ENCODE peak calls at places on chromosomes 12 and 14, in seven cellular contexts. G is HepG2, V is endothelial cell of umbilical vein, Z is Panc1, E is GM23338, T is stomach, U is suprapubic skin. D is an unnamed sample. For H3K4me1 and H3K36me3, the result is how much of the 10 kb centered on the place peaks cover.

GRCh38 chr12:49358548-49359141 is 8.6 kb upstream of the SPATS2 start:
- DNase-seq in Z (no peak), E (peak), G (peak), V (peak), T (peak), U (no peak), D (no peak)

GRCh38 chr14:52265248-52265647 is 2.2 kb upstream of the PTGDR start:
- DNase-seq in U (no peak), G (no peak), T (no peak), E (no peak), Z (no peak), V (peak), D (no peak)

GRCh38 chr12:90909069-90909676 is 45.8 kb downstream of the CCER1 start:
- DNase-seq in G (peak), T (no peak), V (peak), U (no peak), Z (peak), E (peak), D (no peak)

GRCh38 chr12:64457036-64457435 is 5.1 kb downstream of the TBK1 start:
- DNase-seq in Z (no peak), T (no peak), E (no peak), V (peak), G (no peak), U (no peak), D (no peak)

GRCh38 chr14:24952851-24953666 is 96.9 kb downstream of the STXBP6 start:
- DNase-seq in U (no peak), T (no peak), E (peak), Z (no peak), G (peak), V (no peak), D (no peak)

GRCh38 chr14:22981090-22982012 is 1.0 kb downstream of the AJUBA start:
- DNase-seq in Z (no peak), T (no peak), U (no peak), E (peak), G (no peak), V (peak), D (no peak)

GRCh38 chr14:105315941-105316562 is 1.5 kb downstream of the PACS2 start:
- DNase-seq in U (no peak), E (no peak), T (no peak), Z (no peak), G (no peak), V (no peak), D (no peak)

GRCh38 chr14:104307246-104307626 is 168.8 kb downstream of the KIF26A start:
- DNase-seq in T (no peak), U (no peak), E (no peak), G (no peak), V (no peak), Z (no peak), D (no peak)

GRCh38 chr14:50766338-50766886 is 64.5 kb downstream of the NIN start:
- DNase-seq in G (no peak), T (no peak), U (no peak), Z (no peak), E (no peak), V (no peak), D (no peak)

GRCh38 chr12:77133566-77133965 is 68.2 kb upstream of the E2F7 start:
- DNase-seq in Z (no peak), U (no peak), T (peak), E (peak), V (peak), G (peak), D (no peak)

GRCh38 chr14:50225974-50226297 is 5.4 kb downstream of the SOS2 start:
- DNase-seq in T (no peak), V (no peak), Z (no peak), E (peak), U (no peak), G (no peak), D (no peak)

GRCh38 chr12:6693832-6694355 is 4.7 kb upstream of the ZNF384 start:
- DNase-seq in V (no peak), Z (no peak), U (no peak), T (no peak), E (no peak), G (no peak), D (no peak)

GRCh38 chr12:6689000-6689882 is at the start of gene ZNF384:
- DNase-seq in G (peak), E (peak), Z (peak), V (peak), T (peak), U (peak), D (peak)

GRCh38 chr12:6692888-6693287 is 3.7 kb upstream of the ZNF384 start:
- DNase-seq in Z (no peak), V (no peak), E (peak), T (no peak), G (no peak), U (no peak), D (no peak)

GRCh38 chr12:6688543-6688999 is 604 bp downstream of the ZNF384 start:
- DNase-seq in E (no peak), G (no peak), T (peak), Z (no peak), V (no peak), U (no peak), D (no peak)

DNA sequence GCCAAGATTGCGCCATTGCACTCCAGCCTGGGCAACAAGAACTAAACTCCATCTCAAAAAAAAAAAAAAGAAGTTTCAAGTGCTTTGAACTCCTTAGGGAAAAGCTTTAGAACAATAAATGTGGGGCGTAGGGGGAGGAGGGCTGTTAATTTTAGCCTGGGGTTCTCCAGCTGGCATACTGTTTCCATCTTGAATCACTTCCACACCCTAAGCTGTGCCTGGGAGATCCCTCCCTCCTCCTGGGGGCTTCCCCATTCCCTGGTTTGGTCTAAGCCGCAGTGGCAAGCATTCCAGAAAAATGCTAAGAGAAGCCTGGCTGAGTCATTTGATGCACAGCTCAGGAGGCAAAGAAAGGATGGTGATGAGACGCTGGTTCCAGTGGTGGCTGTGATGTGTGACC is 2.3 kb upstream of the ZNF384 start:
- DNase-seq in T (no peak), G (no peak), E (peak), U (no peak), Z (no peak), V (no peak), D (no peak)
- H3K4me1 ChIP-seq in T (under half), G (under half), E (under half), U (under half), Z (under half), V (under half), D (under half)

GRCh38 chr12:19967001-19967400 is 401.3 kb upstream of the PDE3A start:
- DNase-seq in Z (no peak), G (no peak), V (no peak), E (no peak), T (no peak), U (no peak), D (no peak)

GRCh38 chr12:19969476-19969875 is 398.9 kb upstream of the PDE3A start:
- DNase-seq in T (no peak), E (no peak), U (no peak), G (no peak), V (no peak), Z (no peak), D (no peak)

GRCh38 chr12:19970116-19970515 is 398.2 kb upstream of the PDE3A start:
- DNase-seq in E (no peak), Z (no peak), U (no peak), T (no peak), G (no peak), V (no peak), D (no peak)

GRCh38 chr12:19965196-19966038 is 402.9 kb upstream of the PDE3A start:
- DNase-seq in U (no peak), E (no peak), V (no peak), T (no peak), Z (no peak), G (no peak), D (no peak)

DNA sequence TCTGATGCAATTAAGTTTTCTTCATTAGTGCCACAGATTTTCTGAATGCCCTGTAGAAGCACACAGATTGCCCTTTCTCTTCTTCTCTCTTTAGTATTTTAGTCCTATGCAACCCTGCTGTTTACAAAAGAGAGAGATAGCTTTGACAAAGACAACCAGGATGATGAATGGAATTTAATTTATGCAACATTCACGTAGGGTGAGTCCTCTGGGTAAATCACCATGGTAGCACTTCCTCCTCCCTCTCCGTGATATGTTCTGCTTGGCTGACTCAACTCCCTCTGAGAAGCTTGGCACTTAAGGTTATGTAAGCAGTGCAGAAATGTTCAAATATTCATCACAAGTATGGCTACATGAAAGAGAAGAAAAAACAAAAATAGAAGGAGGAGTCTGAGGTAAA is 400.9 kb upstream of the PDE3A start:
- DNase-seq in V (peak), E (no peak), T (no peak), U (no peak), G (no peak), Z (no peak), D (no peak)
- TF ChIP-seq POLR2AphosphoS5 in V (peak), E (no peak), T (peak), U (no peak), G (no peak), Z (no peak), D (no peak)

DNA sequence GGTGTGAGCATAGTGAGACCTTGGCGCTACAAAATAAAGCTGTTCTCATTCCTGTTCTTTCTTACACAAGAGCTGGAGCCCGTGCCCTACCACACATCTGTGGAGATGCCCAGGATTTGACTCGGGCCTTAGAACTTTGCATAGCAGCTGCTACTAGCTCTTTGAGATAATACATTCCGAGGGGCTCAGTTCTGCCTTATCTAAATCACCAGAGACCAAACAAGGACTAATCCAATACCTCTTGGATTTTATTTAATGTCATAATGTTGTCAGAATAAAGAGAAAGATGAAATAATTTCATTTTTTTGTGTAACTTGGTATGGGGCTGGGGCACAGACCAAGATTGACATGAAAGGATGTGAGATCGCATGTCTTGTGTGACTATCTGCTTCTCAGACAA is 7.6 kb downstream of the PNP start:
- DNase-seq in U (no peak), G (no peak), V (no peak), Z (no peak), E (no peak), T (no peak), D (no peak)
- H3K36me3 ChIP-seq in U (half or more), G (under half), V (under half), Z (under half), E (under half), T (under half), D (under half)

DNA sequence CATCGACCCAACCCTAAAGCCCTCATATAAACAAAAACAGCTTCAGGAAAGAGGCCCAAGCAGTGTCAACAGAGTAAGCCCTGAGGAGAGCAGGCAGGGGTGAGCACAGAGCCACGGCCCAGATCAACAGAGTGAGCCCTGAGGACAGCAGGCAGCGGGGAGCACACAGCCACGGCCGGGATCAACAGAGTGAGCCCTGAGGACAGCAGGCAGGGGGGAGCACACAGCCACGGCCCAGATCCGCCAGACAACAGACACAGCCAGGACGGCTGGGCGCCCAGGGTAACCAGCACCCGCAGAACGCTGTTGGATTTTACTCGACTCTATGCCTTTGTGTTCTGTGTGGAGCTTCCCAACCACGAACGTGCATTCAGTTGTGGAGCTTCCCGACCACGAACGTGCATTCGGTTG is 15.0 kb downstream of the CCDC85C start:
- DNase-seq in E (no peak), U (no peak), T (no peak), V (no peak), G (no peak), Z (no peak), D (no peak)
- H3K4me1 ChIP-seq in E (under half), U (under half), T (half or more), V (under half), G (half or more), Z (half or more), D (under half)

DNA sequence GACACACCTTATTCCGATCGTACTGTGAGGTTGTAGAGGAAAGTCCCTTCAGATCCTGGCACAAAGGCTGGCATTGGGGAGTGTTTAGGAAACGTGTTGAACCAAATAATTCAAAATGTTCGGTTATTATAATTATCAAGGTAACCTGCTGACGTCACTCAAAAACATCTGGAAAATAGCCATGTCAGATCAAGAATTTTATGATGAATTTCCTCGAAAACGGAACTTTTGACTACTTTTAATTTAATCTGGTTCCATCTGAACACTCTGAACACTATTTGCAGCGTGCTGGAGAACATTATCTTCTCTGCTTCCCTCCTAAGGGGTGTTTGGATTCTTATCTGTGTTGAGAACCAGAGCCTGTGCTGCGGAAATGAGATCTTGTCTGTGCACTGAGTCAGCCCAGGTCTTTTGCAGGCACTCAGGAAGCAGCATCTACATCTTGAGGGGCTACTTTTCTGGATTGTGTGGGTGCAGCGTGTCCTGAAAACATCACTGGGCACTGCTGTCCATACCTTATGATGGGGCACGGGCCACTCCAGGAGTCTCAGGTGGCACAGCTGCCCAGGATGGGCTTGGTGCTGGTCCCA is 100.4 kb downstream of the SLC25A47 start:
- DNase-seq in Z (no peak), G (no peak), T (no peak), V (no peak), U (no peak), E (no peak), D (no peak)
- TF ChIP-seq POLR2AphosphoS5 in Z (no peak), G (no peak), T (no peak), V (no peak), U (no peak), E (no peak), D (no peak)

GRCh38 chr12:131794573-131794972 is 33.6 kb upstream of the MMP17 start:
- DNase-seq in E (no peak), T (no peak), G (no peak), U (no peak), V (no peak), Z (no peak), D (no peak)
- H3K36me3 ChIP-seq in E (under half), T (under half), G (under half), U (half or more), V (under half), Z (under half), D (under half)

DNA sequence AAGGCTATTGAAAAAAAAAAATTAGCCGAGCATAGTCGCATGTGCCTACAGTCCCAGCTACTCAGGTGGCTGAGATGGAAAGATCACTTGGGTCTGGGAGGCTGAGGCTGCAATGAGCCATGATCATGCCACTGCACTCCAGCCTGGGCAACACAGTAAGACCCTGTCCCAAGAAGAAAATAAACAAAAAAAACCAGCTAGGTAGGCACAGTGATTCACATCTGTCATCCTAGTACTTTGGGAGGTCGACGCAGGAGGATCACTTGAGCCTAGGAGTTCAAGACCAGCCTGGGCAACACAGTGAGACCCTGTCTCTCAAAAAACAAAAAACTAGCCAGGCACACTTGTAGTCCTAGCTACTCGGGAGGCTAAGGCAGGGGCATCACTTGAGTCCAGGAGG is 8.2 kb downstream of the SARNP start:
- DNase-seq in T (no peak), G (no peak), U (no peak), Z (no peak), V (no peak), E (no peak), D (no peak)
- H3K4me1 ChIP-seq in T (under half), G (under half), U (under half), Z (under half), V (under half), E (under half), D (under half)

GRCh38 chr12:96241484-96242256 is 47.5 kb downstream of the ELK3 start:
- DNase-seq in E (peak), T (no peak), U (peak), G (no peak), Z (no peak), V (peak), D (no peak)

GRCh38 chr12:96240251-96240650 is 46.1 kb downstream of the ELK3 start:
- DNase-seq in T (no peak), V (no peak), G (no peak), E (no peak), Z (no peak), U (no peak), D (no peak)

GRCh38 chr12:96240656-96241055 is 46.5 kb downstream of the ELK3 start:
- DNase-seq in T (no peak), G (no peak), E (no peak), U (no peak), V (no peak), Z (no peak), D (no peak)

GRCh38 chr12:96238336-96239031 is 44.3 kb downstream of the ELK3 start:
- DNase-seq in Z (no peak), G (no peak), U (no peak), T (no peak), E (no peak), V (no peak), D (no peak)

GRCh38 chr12:96239711-96240234 is 45.6 kb downstream of the ELK3 start:
- DNase-seq in G (no peak), V (no peak), Z (no peak), T (no peak), E (no peak), U (no peak), D (no peak)
- TF ChIP-seq POLR2AphosphoS5 in G (no peak), V (no peak), Z (no peak), T (peak), E (no peak), U (no peak), D (no peak)

DNA sequence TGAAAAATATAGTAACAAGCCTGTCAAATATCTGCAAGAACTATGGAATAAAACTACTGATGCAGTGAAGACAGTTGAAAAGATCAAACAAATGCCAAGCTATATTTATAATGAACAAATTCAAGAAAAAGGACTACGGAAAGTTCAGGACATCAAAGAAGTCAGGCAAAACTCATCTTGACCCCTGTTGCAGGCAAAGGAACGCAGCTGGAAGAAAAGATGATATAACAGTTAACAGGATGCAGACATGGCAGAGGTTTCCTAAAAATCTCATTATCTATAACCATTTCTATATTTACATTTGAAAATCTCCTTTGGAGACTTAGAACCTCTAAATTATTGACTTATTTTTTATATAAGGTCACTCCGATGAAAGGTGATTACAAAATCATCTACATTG is 34.1 kb downstream of the MDM2 start:
- DNase-seq in T (no peak), U (no peak), E (no peak), Z (no peak), G (no peak), V (no peak), D (no peak)
- H3K36me3 ChIP-seq in T (under half), U (under half), E (half or more), Z (under half), G (under half), V (under half), D (half or more)

GRCh38 chr12:92032101-92032500 is 113.5 kb downstream of the BTG1 start:
- DNase-seq in T (no peak), Z (no peak), E (no peak), G (no peak), U (no peak), V (no peak), D (no peak)

GRCh38 chr12:92032965-92033364 is 112.7 kb downstream of the BTG1 start:
- DNase-seq in T (no peak), U (no peak), E (no peak), G (no peak), Z (no peak), V (no peak), D (no peak)

GRCh38 chr12:92035477-92035876 is 110.2 kb downstream of the BTG1 start:
- DNase-seq in T (no peak), E (no peak), V (no peak), G (no peak), U (no peak), Z (no peak), D (no peak)

GRCh38 chr12:92034858-92035401 is 110.7 kb downstream of the BTG1 start:
- DNase-seq in V (peak), G (peak), U (no peak), E (no peak), Z (no peak), T (peak), D (no peak)

DNA sequence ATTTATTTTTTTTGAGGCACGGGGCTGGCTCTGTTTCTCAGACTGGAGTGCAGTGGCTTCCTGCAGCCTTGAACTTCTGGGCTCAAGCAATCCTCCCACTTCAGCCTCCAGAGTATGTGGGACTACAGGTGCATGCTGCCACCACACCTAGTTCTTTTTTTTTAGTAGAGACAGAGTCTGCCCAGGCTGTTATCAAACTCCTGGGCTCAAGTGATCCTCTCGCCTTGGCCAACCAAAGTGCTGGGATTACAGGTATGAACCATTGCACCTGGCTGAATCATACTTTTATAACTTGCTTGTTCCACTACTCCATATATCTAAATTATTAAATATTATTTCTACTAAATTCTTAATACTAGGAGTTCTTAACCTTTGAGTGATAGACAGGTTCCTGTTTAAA is 111.6 kb downstream of the BTG1 start:
- DNase-seq in V (no peak), Z (no peak), T (no peak), E (no peak), U (no peak), G (no peak), D (no peak)
- H3K4me1 ChIP-seq in V (under half), Z (under half), T (under half), E (under half), U (half or more), G (under half), D (under half)

D was measured in vagina.